ENCODE peak calls at places on chromosomes 11 and 22, in six cellular contexts. One of them, this sample, is unnamed.

GRCh38 chr11:69312418-69313399 is 18.8 kb downstream of the MYEOV start:
- DNase-seq in nephron progenitor cell: no peak
- DNase-seq in AG04450: no peak
- DNase-seq in HFFc6: no peak
- DNase-seq in MM.1S: no peak
- DNase-seq in choroid plexus epithelial cell: no peak
- DNase-seq in this sample: no peak

GRCh38 chr11:125091247-125091876 is 20.1 kb downstream of the TMEM218 start:
- DNase-seq in nephron progenitor cell: peak; percentile 56
- DNase-seq in AG04450: peak; percentile 58
- DNase-seq in HFFc6: peak; percentile 57
- DNase-seq in MM.1S: no peak
- DNase-seq in choroid plexus epithelial cell: peak; percentile 87
- DNase-seq in this sample: peak; percentile 61

GRCh38 chr11:75303544-75304224 is 47.8 kb downstream of the ARRB1 start:
- DNase-seq in nephron progenitor cell: no peak
- DNase-seq in AG04450: no peak
- DNase-seq in HFFc6: no peak
- DNase-seq in MM.1S: no peak
- DNase-seq in choroid plexus epithelial cell: peak; percentile 47
- DNase-seq in this sample: no peak

GRCh38 chr11:86805873-86806310 is 5.5 kb downstream of the PRSS23 start:
- DNase-seq in nephron progenitor cell: no peak
- DNase-seq in AG04450: no peak
- DNase-seq in HFFc6: no peak
- DNase-seq in MM.1S: no peak
- DNase-seq in choroid plexus epithelial cell: no peak
- DNase-seq in this sample: no peak

GRCh38 chr22:45208993-45209838 is 31.5 kb downstream of the KIAA0930 start:
- DNase-seq in nephron progenitor cell: peak; percentile 59
- DNase-seq in AG04450: peak; percentile 66
- DNase-seq in HFFc6: peak; percentile 81
- DNase-seq in MM.1S: no peak
- DNase-seq in choroid plexus epithelial cell: peak; percentile 89
- DNase-seq in this sample: no peak

GRCh38 chr11:59216654-59217640 is 4.2 kb upstream of the MPEG1 start:
- DNase-seq in nephron progenitor cell: no peak
- DNase-seq in AG04450: no peak
- DNase-seq in HFFc6: no peak
- DNase-seq in MM.1S: peak; percentile 88
- DNase-seq in choroid plexus epithelial cell: peak; percentile 28
- DNase-seq in this sample: no peak

GRCh38 chr22:44277404-44278135 is 35.2 kb downstream of the SHISAL1 start:
- DNase-seq in nephron progenitor cell: no peak
- DNase-seq in AG04450: no peak
- DNase-seq in HFFc6: no peak
- DNase-seq in MM.1S: no peak
- DNase-seq in choroid plexus epithelial cell: no peak
- DNase-seq in this sample: no peak

GRCh38 chr11:10301656-10302293 is 3.1 kb upstream of the ADM start:
- DNase-seq in nephron progenitor cell: no peak
- DNase-seq in AG04450: no peak
- DNase-seq in HFFc6: peak; percentile 80
- DNase-seq in MM.1S: no peak
- DNase-seq in choroid plexus epithelial cell: peak; percentile 87
- DNase-seq in this sample: no peak

GRCh38 chr22:20566420-20567260 is 59.2 kb downstream of the MED15 start:
- DNase-seq in nephron progenitor cell: no peak
- DNase-seq in AG04450: no peak
- DNase-seq in HFFc6: peak; percentile 91
- DNase-seq in MM.1S: no peak
- DNase-seq in choroid plexus epithelial cell: peak; percentile 77
- DNase-seq in this sample: peak; percentile 71

GRCh38 chr11:74018331-74019005 is 9.6 kb upstream of the UCP3 start:
- DNase-seq in nephron progenitor cell: no peak
- DNase-seq in AG04450: peak; percentile 59
- DNase-seq in HFFc6: peak; percentile 29
- DNase-seq in MM.1S: no peak
- DNase-seq in choroid plexus epithelial cell: peak; percentile 96
- DNase-seq in this sample: peak; percentile 71

GRCh38 chr11:765025-765801 is 12.1 kb downstream of the GATD1 start:
- DNase-seq in nephron progenitor cell: peak; percentile 65
- DNase-seq in AG04450: no peak
- DNase-seq in HFFc6: peak; percentile 44
- DNase-seq in MM.1S: peak; percentile 59
- DNase-seq in choroid plexus epithelial cell: peak; percentile 43
- DNase-seq in this sample: no peak

GRCh38 chr22:22940961-22941605 is 53.5 kb downstream of the IGLL5 start:
- DNase-seq in nephron progenitor cell: no peak
- DNase-seq in AG04450: no peak
- DNase-seq in HFFc6: no peak
- DNase-seq in MM.1S: no peak
- DNase-seq in choroid plexus epithelial cell: no peak
- DNase-seq in this sample: no peak

GRCh38 chr11:12200359-12201015 is 90.1 kb downstream of the MICAL2 start:
- DNase-seq in nephron progenitor cell: no peak
- DNase-seq in AG04450: no peak
- DNase-seq in HFFc6: peak; percentile 90
- DNase-seq in MM.1S: no peak
- DNase-seq in choroid plexus epithelial cell: peak; percentile 65
- DNase-seq in this sample: peak; percentile 78

GRCh38 chr22:44046485-44047141 is 22.5 kb downstream of the PARVB start:
- DNase-seq in nephron progenitor cell: no peak
- DNase-seq in AG04450: no peak
- DNase-seq in HFFc6: no peak
- DNase-seq in MM.1S: no peak
- DNase-seq in choroid plexus epithelial cell: no peak
- DNase-seq in this sample: no peak

GRCh38 chr22:17836977-17837742 is 62.9 kb upstream of the BID start:
- DNase-seq in nephron progenitor cell: no peak
- DNase-seq in AG04450: no peak
- DNase-seq in HFFc6: no peak
- DNase-seq in MM.1S: no peak
- DNase-seq in choroid plexus epithelial cell: peak; percentile 8
- DNase-seq in this sample: no peak

GRCh38 chr11:13035711-13036110 is 26.6 kb downstream of the RASSF10 start:
- DNase-seq in nephron progenitor cell: no peak
- DNase-seq in AG04450: no peak
- DNase-seq in HFFc6: no peak
- DNase-seq in MM.1S: no peak
- DNase-seq in choroid plexus epithelial cell: no peak
- DNase-seq in this sample: no peak

GRCh38 chr11:10377182-10377581 is 72.3 kb downstream of the ADM start:
- DNase-seq in nephron progenitor cell: no peak
- DNase-seq in AG04450: no peak
- DNase-seq in HFFc6: no peak
- DNase-seq in MM.1S: no peak
- DNase-seq in choroid plexus epithelial cell: no peak
- DNase-seq in this sample: no peak

GRCh38 chr11:74784234-74784633 is 35.6 kb downstream of the RNF169 start:
- DNase-seq in nephron progenitor cell: no peak
- DNase-seq in AG04450: no peak
- DNase-seq in HFFc6: no peak
- DNase-seq in MM.1S: no peak
- DNase-seq in choroid plexus epithelial cell: no peak
- DNase-seq in this sample: no peak

GRCh38 chr11:43984519-43985385 is 42.3 kb downstream of the C11orf96 start:
- DNase-seq in nephron progenitor cell: no peak
- DNase-seq in AG04450: no peak
- DNase-seq in HFFc6: no peak
- DNase-seq in MM.1S: no peak
- DNase-seq in choroid plexus epithelial cell: no peak
- DNase-seq in this sample: no peak

GRCh38 chr22:46471901-46472721 is 65.3 kb downstream of the CELSR1 start:
- DNase-seq in nephron progenitor cell: no peak
- DNase-seq in AG04450: no peak
- DNase-seq in HFFc6: no peak
- DNase-seq in MM.1S: no peak
- DNase-seq in choroid plexus epithelial cell: no peak
- DNase-seq in this sample: no peak

GRCh38 chr22:30038219-30038618 is 42.0 kb upstream of the HORMAD2 start:
- DNase-seq in nephron progenitor cell: no peak
- DNase-seq in AG04450: no peak
- DNase-seq in HFFc6: peak; percentile 37
- DNase-seq in MM.1S: no peak
- DNase-seq in choroid plexus epithelial cell: peak; percentile 94
- DNase-seq in this sample: no peak

GRCh38 chr11:86978756-86979608 is 23.8 kb upstream of the FZD4 start:
- DNase-seq in nephron progenitor cell: no peak
- DNase-seq in AG04450: no peak
- DNase-seq in HFFc6: peak; percentile 44
- DNase-seq in MM.1S: peak; percentile 56
- DNase-seq in choroid plexus epithelial cell: peak; percentile 82
- DNase-seq in this sample: no peak

GRCh38 chr11:9061807-9062206 is 29.6 kb downstream of the SCUBE2 start:
- DNase-seq in nephron progenitor cell: no peak
- DNase-seq in AG04450: no peak
- DNase-seq in HFFc6: no peak
- DNase-seq in MM.1S: no peak
- DNase-seq in choroid plexus epithelial cell: no peak
- DNase-seq in this sample: no peak

GRCh38 chr11:29319231-29319630 is 697.6 kb downstream of the KCNA4 start:
- DNase-seq in nephron progenitor cell: no peak
- DNase-seq in AG04450: no peak
- DNase-seq in HFFc6: no peak
- DNase-seq in MM.1S: no peak
- DNase-seq in choroid plexus epithelial cell: no peak
- DNase-seq in this sample: no peak

GRCh38 chr22:17774206-17774927 is at the start of gene BID:
- DNase-seq in nephron progenitor cell: peak; percentile 76
- DNase-seq in AG04450: no peak
- DNase-seq in HFFc6: no peak
- DNase-seq in MM.1S: peak; percentile 55
- DNase-seq in choroid plexus epithelial cell: no peak
- DNase-seq in this sample: no peak

GRCh38 chr22:26548984-26549383 is 36.7 kb upstream of the TFIP11 start:
- DNase-seq in nephron progenitor cell: no peak
- DNase-seq in AG04450: no peak
- DNase-seq in HFFc6: no peak
- DNase-seq in MM.1S: no peak
- DNase-seq in choroid plexus epithelial cell: no peak
- DNase-seq in this sample: no peak

GRCh38 chr11:95512177-95512576 is 277.4 kb downstream of the FAM76B start:
- DNase-seq in nephron progenitor cell: no peak
- DNase-seq in AG04450: no peak
- DNase-seq in HFFc6: no peak
- DNase-seq in MM.1S: no peak
- DNase-seq in choroid plexus epithelial cell: peak; percentile 42
- DNase-seq in this sample: peak; percentile 89

GRCh38 chr11:4684631-4685285 is 12.9 kb downstream of the OR51E2 start:
- DNase-seq in nephron progenitor cell: no peak
- DNase-seq in AG04450: no peak
- DNase-seq in HFFc6: no peak
- DNase-seq in MM.1S: peak; percentile 83
- DNase-seq in choroid plexus epithelial cell: no peak
- DNase-seq in this sample: no peak

GRCh38 chr11:19905280-19905853 is 192.7 kb downstream of the NAV2 start:
- DNase-seq in nephron progenitor cell: no peak
- DNase-seq in AG04450: no peak
- DNase-seq in HFFc6: peak; percentile 65
- DNase-seq in MM.1S: no peak
- DNase-seq in choroid plexus epithelial cell: peak; percentile 76
- DNase-seq in this sample: peak; percentile 38

GRCh38 chr22:20391222-20391621 is 2.7 kb upstream of the ZNF74 start:
- DNase-seq in nephron progenitor cell: no peak
- DNase-seq in AG04450: no peak
- DNase-seq in HFFc6: no peak
- DNase-seq in MM.1S: no peak
- DNase-seq in choroid plexus epithelial cell: no peak
- DNase-seq in this sample: no peak

DNA sequence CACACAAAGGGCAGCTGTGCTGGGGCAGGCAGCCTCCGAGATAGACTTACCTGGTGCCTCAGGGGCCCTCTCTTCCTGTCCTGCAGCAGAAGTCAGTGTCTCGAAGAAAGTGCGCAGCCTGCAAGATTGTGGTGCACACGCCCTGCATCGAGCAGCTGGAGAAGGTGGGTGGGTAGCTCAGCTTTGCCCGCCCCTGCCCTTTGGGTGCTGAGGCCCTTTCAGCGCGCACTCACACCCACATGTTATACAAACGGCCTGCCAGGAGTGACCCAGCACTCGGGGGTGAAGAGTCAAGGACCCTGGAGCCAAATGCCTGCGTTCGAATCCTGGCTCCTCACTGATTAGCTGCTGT is 13.6 kb upstream of the MDK start:
- DNase-seq in nephron progenitor cell: no peak
- DNase-seq in AG04450: no peak
- DNase-seq in HFFc6: no peak
- DNase-seq in MM.1S: no peak
- DNase-seq in choroid plexus epithelial cell: no peak
- DNase-seq in this sample: no peak
- TF ChIP-seq CTCF in nephron progenitor cell: peak; percentile 5
- TF ChIP-seq CTCF in AG04450: no peak
- TF ChIP-seq CTCF in HFFc6: peak; percentile 64
- TF ChIP-seq CTCF in MM.1S: no peak
- TF ChIP-seq CTCF in choroid plexus epithelial cell: no peak
- TF ChIP-seq CTCF in this sample: no peak

GRCh38 chr11:126282742-126283591 is at the start of gene TIRAP:
- DNase-seq in nephron progenitor cell: peak; percentile 73
- DNase-seq in AG04450: no peak
- DNase-seq in HFFc6: peak; percentile 39
- DNase-seq in MM.1S: peak; percentile 61
- DNase-seq in choroid plexus epithelial cell: peak; percentile 46
- DNase-seq in this sample: no peak
- TF ChIP-seq CTCF in nephron progenitor cell: no peak
- TF ChIP-seq CTCF in AG04450: peak; percentile 2
- TF ChIP-seq CTCF in HFFc6: peak; percentile 15
- TF ChIP-seq CTCF in MM.1S: no peak
- TF ChIP-seq CTCF in choroid plexus epithelial cell: no peak
- TF ChIP-seq CTCF in this sample: no peak

GRCh38 chr22:36564422-36565151 is 35.6 kb upstream of the EIF3D start:
- DNase-seq in nephron progenitor cell: no peak
- DNase-seq in AG04450: no peak
- DNase-seq in HFFc6: no peak
- DNase-seq in MM.1S: no peak
- DNase-seq in choroid plexus epithelial cell: no peak
- DNase-seq in this sample: no peak

GRCh38 chr22:36563444-36563843 is 34.5 kb upstream of the EIF3D start:
- DNase-seq in nephron progenitor cell: no peak
- DNase-seq in AG04450: no peak
- DNase-seq in HFFc6: no peak
- DNase-seq in MM.1S: no peak
- DNase-seq in choroid plexus epithelial cell: no peak
- DNase-seq in this sample: no peak

GRCh38 chr22:36563898-36564297 is 34.9 kb upstream of the EIF3D start:
- DNase-seq in nephron progenitor cell: no peak
- DNase-seq in AG04450: no peak
- DNase-seq in HFFc6: no peak
- DNase-seq in MM.1S: no peak
- DNase-seq in choroid plexus epithelial cell: no peak
- DNase-seq in this sample: no peak

GRCh38 chr22:36562261-36562835 is 33.4 kb upstream of the EIF3D start:
- DNase-seq in nephron progenitor cell: no peak
- DNase-seq in AG04450: no peak
- DNase-seq in HFFc6: peak; percentile 37
- DNase-seq in MM.1S: no peak
- DNase-seq in choroid plexus epithelial cell: peak; percentile 16
- DNase-seq in this sample: no peak

GRCh38 chr22:36563001-36563400 is 34.0 kb upstream of the EIF3D start:
- DNase-seq in nephron progenitor cell: no peak
- DNase-seq in AG04450: no peak
- DNase-seq in HFFc6: no peak
- DNase-seq in MM.1S: no peak
- DNase-seq in choroid plexus epithelial cell: no peak
- DNase-seq in this sample: no peak
- TF ChIP-seq CTCF in nephron progenitor cell: no peak
- TF ChIP-seq CTCF in AG04450: no peak
- TF ChIP-seq CTCF in HFFc6: peak; percentile 39
- TF ChIP-seq CTCF in MM.1S: no peak
- TF ChIP-seq CTCF in choroid plexus epithelial cell: peak; percentile 8
- TF ChIP-seq CTCF in this sample: no peak

GRCh38 chr11:123188508-123189165 is 6.4 kb downstream of the CLMP start:
- DNase-seq in nephron progenitor cell: no peak
- DNase-seq in AG04450: peak; percentile 91
- DNase-seq in HFFc6: peak; percentile 81
- DNase-seq in MM.1S: no peak
- DNase-seq in choroid plexus epithelial cell: peak; percentile 89
- DNase-seq in this sample: no peak
- TF ChIP-seq CTCF in nephron progenitor cell: no peak
- TF ChIP-seq CTCF in AG04450: peak; percentile 27
- TF ChIP-seq CTCF in HFFc6: peak; percentile 27
- TF ChIP-seq CTCF in MM.1S: no peak
- TF ChIP-seq CTCF in choroid plexus epithelial cell: peak; percentile 45
- TF ChIP-seq CTCF in this sample: no peak

This sample was measured in AG09319.